ENCODE peak calls at places on chromosomes 12 and 14, in four cellular contexts. One of them, this sample, is unnamed.
A peak's percentile ranks its signal among the peaks of the same experiment; 100 is the strongest.

GRCh38 chr12:5332521-5332920 is 99.4 kb upstream of the NTF3 start:
- DNase-seq in spleen: no peak
- DNase-seq in ovary: no peak
- DNase-seq in OCI-LY7: no peak
- DNase-seq in this sample: no peak

GRCh38 chr14:90451443-90451842 is 54.6 kb downstream of the CALM1 start:
- DNase-seq in spleen: no peak
- DNase-seq in ovary: no peak
- DNase-seq in OCI-LY7: no peak
- DNase-seq in this sample: no peak

GRCh38 chr12:44716681-44717080 is 159.4 kb downstream of the NELL2 start:
- DNase-seq in spleen: no peak
- DNase-seq in ovary: no peak
- DNase-seq in OCI-LY7: no peak
- DNase-seq in this sample: no peak

GRCh38 chr14:76929927-76930326 is 98.6 kb downstream of the IRF2BPL start:
- DNase-seq in spleen: no peak
- DNase-seq in ovary: no peak
- DNase-seq in OCI-LY7: no peak
- DNase-seq in this sample: no peak

GRCh38 chr12:125403145-125403789 is 338.0 kb downstream of the AACS start:
- DNase-seq in spleen: no peak
- DNase-seq in ovary: no peak
- DNase-seq in OCI-LY7: peak; percentile 81
- DNase-seq in this sample: no peak

GRCh38 chr14:51534623-51535022 is 117.1 kb upstream of the FRMD6 start:
- DNase-seq in spleen: no peak
- DNase-seq in ovary: peak; percentile 21
- DNase-seq in OCI-LY7: no peak
- DNase-seq in this sample: no peak

GRCh38 chr12:122021193-122021821 is 377 bp upstream of the BCL7A start:
- DNase-seq in spleen: peak; percentile 80
- DNase-seq in ovary: no peak
- DNase-seq in OCI-LY7: peak; percentile 67
- DNase-seq in this sample: no peak

GRCh38 chr12:121632069-121632970 is 6.0 kb downstream of the ORAI1 start:
- DNase-seq in spleen: no peak
- DNase-seq in ovary: no peak
- DNase-seq in OCI-LY7: no peak
- DNase-seq in this sample: no peak

GRCh38 chr12:69824956-69825355 is at the start of gene MYRFL:
- DNase-seq in spleen: no peak
- DNase-seq in ovary: no peak
- DNase-seq in OCI-LY7: no peak
- DNase-seq in this sample: no peak

GRCh38 chr12:7609480-7609879 is 56.2 kb downstream of the APOBEC1 start:
- DNase-seq in spleen: no peak
- DNase-seq in ovary: no peak
- DNase-seq in OCI-LY7: no peak
- DNase-seq in this sample: no peak

GRCh38 chr14:39434401-39434800 is 2.2 kb upstream of the FBXO33 start:
- DNase-seq in spleen: no peak
- DNase-seq in ovary: no peak
- DNase-seq in OCI-LY7: no peak
- DNase-seq in this sample: no peak

GRCh38 chr14:89621009-89621421 is 204.0 kb upstream of the FOXN3 start:
- DNase-seq in spleen: no peak
- DNase-seq in ovary: no peak
- DNase-seq in OCI-LY7: peak; percentile 36
- DNase-seq in this sample: no peak

GRCh38 chr14:90301580-90302181 is 30.1 kb downstream of the NRDE2 start:
- DNase-seq in spleen: no peak
- DNase-seq in ovary: no peak
- DNase-seq in OCI-LY7: peak; percentile 26
- DNase-seq in this sample: no peak

GRCh38 chr14:50741571-50741970 is 73.5 kb upstream of the SAV1 start:
- DNase-seq in spleen: no peak
- DNase-seq in ovary: no peak
- DNase-seq in OCI-LY7: no peak
- DNase-seq in this sample: no peak

GRCh38 chr12:111068281-111068680 is 147.9 kb upstream of the MYL2 start:
- DNase-seq in spleen: peak; percentile 19
- DNase-seq in ovary: no peak
- DNase-seq in OCI-LY7: no peak
- DNase-seq in this sample: no peak

GRCh38 chr12:26658991-26659390 is 174.0 kb downstream of the ITPR2 start:
- DNase-seq in spleen: no peak
- DNase-seq in ovary: no peak
- DNase-seq in OCI-LY7: no peak
- DNase-seq in this sample: no peak

GRCh38 chr14:26775765-26776577 is 178.1 kb upstream of the NOVA1 start:
- DNase-seq in spleen: no peak
- DNase-seq in ovary: no peak
- DNase-seq in OCI-LY7: no peak
- DNase-seq in this sample: no peak

GRCh38 chr12:95117178-95117599 is 43.8 kb upstream of the NR2C1 start:
- DNase-seq in spleen: no peak
- DNase-seq in ovary: peak; percentile 59
- DNase-seq in OCI-LY7: peak; percentile 89
- DNase-seq in this sample: no peak

GRCh38 chr14:98144964-98145363 is 1127.0 kb downstream of the BCL11B start:
- DNase-seq in spleen: no peak
- DNase-seq in ovary: no peak
- DNase-seq in OCI-LY7: no peak
- DNase-seq in this sample: no peak

GRCh38 chr12:62260733-62261683 is 804 bp downstream of the USP15 start:
- DNase-seq in spleen: no peak
- DNase-seq in ovary: no peak
- DNase-seq in OCI-LY7: peak; percentile 88
- DNase-seq in this sample: peak; percentile 41

GRCh38 chr14:101235042-101235871 is 326.0 kb upstream of the DIO3 start:
- DNase-seq in spleen: no peak
- DNase-seq in ovary: no peak
- DNase-seq in OCI-LY7: peak; percentile 14
- DNase-seq in this sample: peak; percentile 38

GRCh38 chr12:57744194-57744776 is 554 bp upstream of the TSPAN31 start:
- DNase-seq in spleen: peak; percentile 90
- DNase-seq in ovary: peak; percentile 86
- DNase-seq in OCI-LY7: peak; percentile 30
- DNase-seq in this sample: no peak

GRCh38 chr12:128551266-128552025 is 272.3 kb downstream of the SLC15A4 start:
- DNase-seq in spleen: no peak
- DNase-seq in ovary: no peak
- DNase-seq in OCI-LY7: peak; percentile 61
- DNase-seq in this sample: peak; percentile 5

GRCh38 chr14:103847954-103848719 is 762 bp upstream of the PPP1R13B start:
- DNase-seq in spleen: peak; percentile 87
- DNase-seq in ovary: peak; percentile 85
- DNase-seq in OCI-LY7: no peak
- DNase-seq in this sample: no peak

GRCh38 chr14:23933108-23933507 is 20.5 kb upstream of the DHRS4 start:
- DNase-seq in spleen: no peak
- DNase-seq in ovary: no peak
- DNase-seq in OCI-LY7: no peak
- DNase-seq in this sample: no peak

GRCh38 chr14:54568821-54569591 is 2.1 kb downstream of the SAMD4A start:
- DNase-seq in spleen: no peak
- DNase-seq in ovary: no peak
- DNase-seq in OCI-LY7: no peak
- DNase-seq in this sample: no peak

GRCh38 chr14:22852599-22852939 is 16.2 kb downstream of the MMP14 start:
- DNase-seq in spleen: no peak
- DNase-seq in ovary: no peak
- DNase-seq in OCI-LY7: no peak
- DNase-seq in this sample: no peak

GRCh38 chr14:22854963-22855724 is 16.4 kb upstream of the LRP10 start:
- DNase-seq in spleen: no peak
- DNase-seq in ovary: no peak
- DNase-seq in OCI-LY7: no peak
- DNase-seq in this sample: no peak

GRCh38 chr14:22856428-22856827 is 15.1 kb upstream of the LRP10 start:
- DNase-seq in spleen: no peak
- DNase-seq in ovary: no peak
- DNase-seq in OCI-LY7: no peak
- DNase-seq in this sample: no peak

GRCh38 chr14:22850944-22851790 is 14.8 kb downstream of the MMP14 start:
- DNase-seq in spleen: peak; percentile 76
- DNase-seq in ovary: peak; percentile 92
- DNase-seq in OCI-LY7: no peak
- DNase-seq in this sample: peak; percentile 36

GRCh38 chr14:22852940-22853767 is 16.8 kb downstream of the MMP14 start:
- DNase-seq in spleen: peak; percentile 96
- DNase-seq in ovary: peak; percentile 97
- DNase-seq in OCI-LY7: peak; percentile 90
- DNase-seq in this sample: peak; percentile 72
- H3K27ac ChIP-seq in spleen: peak overlapping the region; percentile 60
- H3K27ac ChIP-seq in ovary: no peak overlapping the region
- H3K27ac ChIP-seq in OCI-LY7: peak overlapping the region; percentile 48
- H3K27ac ChIP-seq in this sample: no peak overlapping the region

GRCh38 chr14:67821121-67821520 is 1.5 kb downstream of the RAD51B start:
- DNase-seq in spleen: no peak
- DNase-seq in ovary: no peak
- DNase-seq in OCI-LY7: no peak
- DNase-seq in this sample: no peak

GRCh38 chr14:67817750-67818438 is 1.5 kb upstream of the ZFYVE26 start:
- DNase-seq in spleen: no peak
- DNase-seq in ovary: no peak
- DNase-seq in OCI-LY7: no peak
- DNase-seq in this sample: no peak

GRCh38 chr14:67816326-67817009 is at the start of gene ZFYVE26:
- DNase-seq in spleen: peak; percentile 95
- DNase-seq in ovary: peak; percentile 86
- DNase-seq in OCI-LY7: peak; percentile 99
- DNase-seq in this sample: peak; percentile 93

GRCh38 chr14:67820428-67820881 is 876 bp downstream of the RAD51B start:
- DNase-seq in spleen: no peak
- DNase-seq in ovary: no peak
- DNase-seq in OCI-LY7: peak; percentile 27
- DNase-seq in this sample: no peak

DNA sequence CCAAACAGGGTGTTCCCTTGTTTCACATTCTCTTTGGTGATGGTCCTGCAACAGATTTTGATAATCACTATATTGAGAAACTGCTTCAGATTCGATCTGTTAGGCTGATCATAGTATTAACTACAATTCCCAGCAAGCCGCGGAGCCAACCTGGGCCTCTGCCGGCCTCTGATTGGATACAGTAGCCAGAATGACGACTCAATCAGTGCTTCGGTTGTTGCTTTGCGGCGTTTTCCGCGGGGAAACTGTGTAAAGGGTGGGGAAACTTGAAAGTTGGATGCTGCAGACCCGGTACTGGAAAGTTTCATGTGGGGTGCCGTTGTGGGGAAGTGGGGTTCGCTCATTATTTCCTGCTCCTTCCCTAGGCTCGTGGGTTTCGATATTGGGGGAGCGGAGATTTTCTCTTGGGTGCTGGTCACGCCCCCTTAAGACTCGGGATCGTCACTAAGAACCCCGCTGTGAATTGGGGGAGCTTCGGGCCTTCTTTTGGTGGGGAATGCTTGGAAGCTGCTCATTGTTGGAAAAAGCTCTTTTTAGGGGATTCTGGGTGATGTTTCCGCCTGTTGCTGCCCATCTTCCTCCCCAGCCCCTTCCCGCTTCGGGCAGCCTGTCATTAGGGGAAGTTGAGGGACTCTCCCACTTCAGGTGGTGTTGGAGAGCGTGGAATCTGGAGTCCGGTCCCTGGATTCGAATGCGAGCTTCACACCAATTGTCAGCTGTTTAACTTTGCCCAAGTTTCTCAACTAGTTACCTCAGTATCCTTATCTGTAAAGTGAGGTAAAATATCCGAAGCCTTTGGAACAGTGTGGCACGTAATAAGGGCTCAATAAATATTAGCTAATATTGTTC is at the start of gene RAD51B:
- DNase-seq in spleen: peak; percentile 90
- DNase-seq in ovary: peak; percentile 87
- DNase-seq in OCI-LY7: peak; percentile 91
- DNase-seq in this sample: peak; percentile 63
- H3K27ac ChIP-seq in spleen: peak within 1 kb of the TSS; percentile 80
- H3K27ac ChIP-seq in ovary: peak within 1 kb of the TSS; percentile 64
- H3K27ac ChIP-seq in OCI-LY7: peak within 1 kb of the TSS; percentile 39
- H3K27ac ChIP-seq in this sample: no peak within 1 kb of the TSS

GRCh38 chr14:68510951-68511726 is 281.7 kb downstream of the ZFP36L1 start:
- DNase-seq in spleen: no peak
- DNase-seq in ovary: no peak
- DNase-seq in OCI-LY7: no peak
- DNase-seq in this sample: no peak
- H3K27ac ChIP-seq in spleen: no peak overlapping the region
- H3K27ac ChIP-seq in ovary: no peak overlapping the region
- H3K27ac ChIP-seq in OCI-LY7: no peak overlapping the region
- H3K27ac ChIP-seq in this sample: no peak overlapping the region

GRCh38 chr14:92718659-92719058 is 29.8 kb downstream of the LGMN start:
- DNase-seq in spleen: no peak
- DNase-seq in ovary: no peak
- DNase-seq in OCI-LY7: no peak
- DNase-seq in this sample: no peak
- H3K27ac ChIP-seq in spleen: no peak overlapping the region
- H3K27ac ChIP-seq in ovary: no peak overlapping the region
- H3K27ac ChIP-seq in OCI-LY7: no peak overlapping the region
- H3K27ac ChIP-seq in this sample: no peak overlapping the region

GRCh38 chr14:75341639-75342038 is 63.0 kb downstream of the FOS start:
- DNase-seq in spleen: no peak
- DNase-seq in ovary: no peak
- DNase-seq in OCI-LY7: no peak
- DNase-seq in this sample: no peak
- H3K27ac ChIP-seq in spleen: peak overlapping the region; percentile 80
- H3K27ac ChIP-seq in ovary: peak overlapping the region; percentile 20
- H3K27ac ChIP-seq in OCI-LY7: no peak overlapping the region
- H3K27ac ChIP-seq in this sample: peak overlapping the region; percentile 78